ENCODE peak calls at places on chromosomes 1 and 21, in eight cellular contexts. C, X, B, R, Y, D, O and I are unnamed samples.

GRCh38 chr1:181593042-181593441 is 109.7 kb downstream of the CACNA1E start:
- DNase-seq in O (no peak), D (no peak), R (no peak), B (no peak), C (no peak), X (no peak), Y (no peak), I (no peak)

GRCh38 chr1:37032660-37033354 is 1.5 kb downstream of the GRIK3 start:
- DNase-seq in Y (no peak), B (peak; percentile 81), X (no peak), R (no peak), O (no peak), C (no peak), D (no peak), I (no peak)

GRCh38 chr1:55443175-55443933 is 228.2 kb upstream of the USP24 start:
- DNase-seq in R (peak; percentile 60), X (peak; percentile 91), O (peak; percentile 97), C (peak; percentile 96), D (peak; percentile 74), Y (peak; percentile 25), B (no peak), I (peak; percentile 94)

GRCh38 chr1:114549137-114549536 is 32.3 kb downstream of the BCAS2 start:
- DNase-seq in O (no peak), Y (peak; percentile 60), X (no peak), D (no peak), C (no peak), B (no peak), R (no peak), I (no peak)

GRCh38 chr1:74468982-74469603 is 43.3 kb downstream of the LRRC53 start:
- DNase-seq in Y (peak; percentile 24), R (peak; percentile 18), X (no peak), B (no peak), O (no peak), C (peak; percentile 26), D (peak; percentile 62), I (no peak)

GRCh38 chr1:29122987-29123870 is 474 bp downstream of the TMEM200B start:
- DNase-seq in Y (no peak), B (peak; percentile 87), O (peak; percentile 79), R (no peak), X (no peak), D (peak; percentile 49), C (no peak), I (peak; percentile 71)

GRCh38 chr1:185843297-185843869 is 109.2 kb downstream of the HMCN1 start:
- DNase-seq in B (no peak), Y (no peak), C (no peak), D (no peak), R (no peak), O (no peak), X (no peak), I (no peak)

GRCh38 chr1:201660931-201661822 is 122.2 kb downstream of the NAV1 start:
- DNase-seq in D (no peak), B (no peak), O (no peak), Y (no peak), C (no peak), X (no peak), R (no peak), I (no peak)

GRCh38 chr1:9198538-9199361 is 35.8 kb upstream of the H6PD start:
- DNase-seq in R (no peak), C (no peak), O (no peak), X (no peak), B (peak; percentile 88), Y (no peak), D (peak; percentile 71), I (no peak)

GRCh38 chr21:46298083-46298412 is 11.9 kb downstream of the YBEY start:
- DNase-seq in O (no peak), X (no peak), C (no peak), Y (no peak), B (no peak), D (no peak), R (no peak), I (no peak)
- H3K4me3 ChIP-seq in O (peak overlapping the region; percentile 67), X (peak overlapping the region; percentile 56), C (no peak overlapping the region), Y (no peak overlapping the region), B (peak overlapping the region; percentile 42), D (no peak overlapping the region), R (no peak overlapping the region), I (peak overlapping the region; percentile 50)

GRCh38 chr1:198889732-198890131 is 250.9 kb downstream of the PTPRC start:
- DNase-seq in B (no peak), R (no peak), D (no peak), C (no peak), Y (no peak), O (no peak), X (no peak), I (no peak)

GRCh38 chr1:198890531-198890930 is 251.7 kb downstream of the PTPRC start:
- DNase-seq in B (no peak), O (no peak), C (peak; percentile 15), D (no peak), R (no peak), X (no peak), Y (no peak), I (no peak)

GRCh38 chr1:198893141-198893540 is 254.3 kb downstream of the PTPRC start:
- DNase-seq in B (no peak), Y (no peak), X (no peak), D (no peak), C (no peak), O (no peak), R (no peak), I (no peak)

GRCh38 chr1:198892065-198892464 is 253.2 kb downstream of the PTPRC start:
- DNase-seq in C (peak; percentile 61), B (no peak), R (no peak), X (no peak), Y (no peak), O (no peak), D (no peak), I (no peak)

GRCh38 chr1:198893763-198894444 is 255.1 kb downstream of the PTPRC start:
- DNase-seq in R (no peak), X (no peak), C (no peak), D (no peak), O (no peak), B (no peak), Y (no peak), I (no peak)
- H3K27ac ChIP-seq in R (no peak overlapping the region), X (no peak overlapping the region), C (no peak overlapping the region), D (no peak overlapping the region), O (no peak overlapping the region), B (peak overlapping the region; percentile 55), Y (no peak overlapping the region), I (no peak overlapping the region)

GRCh38 chr1:93768380-93768863 is 86.8 kb upstream of the BCAR3 start:
- DNase-seq in C (no peak), D (no peak), X (no peak), Y (no peak), O (no peak), B (no peak), R (no peak), I (no peak)
- H3K4me3 ChIP-seq in C (no peak overlapping the region), D (no peak overlapping the region), X (no peak overlapping the region), Y (no peak overlapping the region), O (no peak overlapping the region), B (no peak overlapping the region), R (no peak overlapping the region), I (no peak overlapping the region)

GRCh38 chr1:15953294-15953771 is 22.6 kb downstream of the ZBTB17 start:
- DNase-seq in B (no peak), Y (no peak), C (no peak), R (no peak), X (no peak), O (no peak), D (no peak), I (no peak)
- H3K27ac ChIP-seq in B (peak overlapping the region; percentile 62), Y (peak overlapping the region; percentile 83), C (peak overlapping the region; percentile 88), R (no peak overlapping the region), X (no peak overlapping the region), O (peak overlapping the region; percentile 45), D (peak overlapping the region; percentile 95), I (peak overlapping the region; percentile 78)

GRCh38 chr1:155932487-155932886 is 1.7 kb downstream of the KHDC4 start:
- DNase-seq in D (no peak), R (no peak), O (no peak), X (no peak), Y (no peak), C (no peak), B (no peak), I (no peak)
- H3K4me3 ChIP-seq in D (peak overlapping the region; percentile 85), R (peak overlapping the region; percentile 8), O (peak overlapping the region; percentile 77), X (peak overlapping the region; percentile 85), Y (peak overlapping the region; percentile 82), C (peak overlapping the region; percentile 21), B (no peak overlapping the region), I (peak overlapping the region; percentile 70)

GRCh38 chr1:25765152-25765909 is 34.7 kb upstream of the SELENON start:
- DNase-seq in Y (no peak), R (no peak), X (no peak), C (no peak), O (no peak), B (no peak), D (no peak), I (no peak)
- H3K27ac ChIP-seq in Y (no peak overlapping the region), R (no peak overlapping the region), X (peak overlapping the region; percentile 29), C (no peak overlapping the region), O (no peak overlapping the region), B (no peak overlapping the region), D (peak overlapping the region; percentile 55), I (peak overlapping the region; percentile 65)

GRCh38 chr21:45618287-45618686 is 25.2 kb upstream of the PCBP3 start:
- DNase-seq in R (no peak), X (no peak), C (no peak), B (no peak), Y (no peak), D (peak; percentile 46), O (no peak), I (peak; percentile 57)
- H3K4me3 ChIP-seq in R (no peak overlapping the region), X (no peak overlapping the region), C (no peak overlapping the region), B (no peak overlapping the region), Y (no peak overlapping the region), D (no peak overlapping the region), O (no peak overlapping the region), I (no peak overlapping the region)